ENCODE peak calls at places on chromosomes 4 and X, in five cellular contexts. U is SW480; J is endothelial cell; L is NCI-H1092; O is stimulated activated naive B cell treated with anti-CD40 and anti-IgM and Interleukin-4, amounts not matched to agents 10 μg/mL and 1 μg/mL and 100 μg/mL, for 72 hours. P is an unnamed sample.

GRCh38 chr4:74228691-74229640 is 71.0 kb downstream of the MTHFD2L start:
- DNase-seq in U (peak; percentile 55), J (peak; percentile 80), L (peak; percentile 10), O (peak; percentile 58), P (no peak)

GRCh38 chrX:31653395-31653794 is 581.6 kb upstream of the FTHL17 start:
- DNase-seq in U (no peak), J (no peak), L (no peak), O (no peak), P (no peak)

GRCh38 chr4:103074598-103075434 is 1.7 kb downstream of the SLC9B2 start:
- DNase-seq in U (no peak), J (no peak), L (no peak), O (no peak), P (no peak)

GRCh38 chr4:186819357-186820086 is 95.9 kb upstream of the FAT1 start:
- DNase-seq in U (no peak), J (no peak), L (no peak), O (no peak), P (no peak)

GRCh38 chrX:15946783-15947550 is 92.4 kb upstream of the AP1S2 start:
- DNase-seq in U (peak; percentile 41), J (no peak), L (no peak), O (no peak), P (peak; percentile 77)

GRCh38 chr4:181259081-181259480 is 984.1 kb upstream of the TENM3 start:
- DNase-seq in U (no peak), J (no peak), L (no peak), O (no peak), P (no peak)

GRCh38 chr4:71545168-71545567 is 206.3 kb downstream of the SLC4A4 start:
- DNase-seq in U (no peak), J (no peak), L (peak; percentile 30), O (no peak), P (no peak)

GRCh38 chr4:80077639-80078038 is 4.6 kb upstream of the ANTXR2 start:
- DNase-seq in U (no peak), J (no peak), L (no peak), O (no peak), P (no peak)

GRCh38 chrX:41781500-41781899 is 57.5 kb downstream of the GPR82 start:
- DNase-seq in U (peak; percentile 47), J (peak; percentile 4), L (peak; percentile 31), O (no peak), P (no peak)

GRCh38 chr4:168848112-168848511 is 161.9 kb downstream of the CBR4 start:
- DNase-seq in U (no peak), J (no peak), L (no peak), O (no peak), P (no peak)

GRCh38 chr4:104494161-104494560 is 533 bp downstream of the CXXC4 start:
- DNase-seq in U (peak; percentile 6), J (no peak), L (no peak), O (no peak), P (no peak)

GRCh38 chr4:158169931-158170690 is 2.7 kb downstream of the GASK1B start:
- DNase-seq in U (no peak), J (no peak), L (no peak), O (no peak), P (no peak)

GRCh38 chr4:90215286-90215685 is 88.1 kb downstream of the CCSER1 start:
- DNase-seq in U (no peak), J (no peak), L (no peak), O (no peak), P (no peak)

GRCh38 chr4:150115851-150116250 is 37.6 kb downstream of the DCLK2 start:
- DNase-seq in U (no peak), J (no peak), L (no peak), O (no peak), P (no peak)

GRCh38 chr4:151671541-151672059 is 89.2 kb downstream of the GATB start:
- DNase-seq in U (no peak), J (no peak), L (no peak), O (no peak), P (no peak)

GRCh38 chr4:124177647-124178425 is 534.7 kb downstream of the ANKRD50 start:
- DNase-seq in U (peak; percentile 18), J (no peak), L (no peak), O (no peak), P (no peak)

GRCh38 chrX:119541188-119541587 is 24.0 kb downstream of the STEEP1 start:
- DNase-seq in U (no peak), J (no peak), L (no peak), O (no peak), P (no peak)

GRCh38 chr4:27048350-27049100 is 187.9 kb downstream of the STIM2 start:
- DNase-seq in U (peak; percentile 43), J (no peak), L (no peak), O (no peak), P (no peak)

GRCh38 chrX:12878536-12878935 is 11.7 kb downstream of the TLR7 start:
- DNase-seq in U (no peak), J (no peak), L (no peak), O (no peak), P (no peak)

GRCh38 chr4:41108481-41108880 is 105.9 kb downstream of the APBB2 start:
- DNase-seq in U (no peak), J (no peak), L (no peak), O (no peak), P (no peak)